ENCODE peak calls at places on chromosomes 13 and 19, in six cellular contexts. One of them, this sample, is unnamed.

GRCh38 chr19:43438291-43439162 is 23.8 kb downstream of the TEX101 start:
- DNase-seq in transverse colon: peak; percentile 45
- DNase-seq in heart right ventricle: peak; percentile 74
- DNase-seq in A673: peak; percentile 92
- DNase-seq in upper lobe of left lung: peak; percentile 29
- DNase-seq in uterus: peak; percentile 79
- DNase-seq in this sample: no peak

GRCh38 chr13:100428966-100429365 is 159.6 kb downstream of the GGACT start:
- DNase-seq in transverse colon: no peak
- DNase-seq in heart right ventricle: no peak
- DNase-seq in A673: no peak
- DNase-seq in upper lobe of left lung: no peak
- DNase-seq in uterus: no peak
- DNase-seq in this sample: no peak

GRCh38 chr19:58417071-58417470 is 8.6 kb downstream of the ZNF584 start:
- DNase-seq in transverse colon: no peak
- DNase-seq in heart right ventricle: no peak
- DNase-seq in A673: no peak
- DNase-seq in upper lobe of left lung: no peak
- DNase-seq in uterus: no peak
- DNase-seq in this sample: no peak

GRCh38 chr19:6416658-6417405 is 7.8 kb downstream of the KHSRP start:
- DNase-seq in transverse colon: no peak
- DNase-seq in heart right ventricle: no peak
- DNase-seq in A673: no peak
- DNase-seq in upper lobe of left lung: no peak
- DNase-seq in uterus: no peak
- DNase-seq in this sample: no peak

GRCh38 chr19:48060381-48060780 is 16.5 kb upstream of the CABP5 start:
- DNase-seq in transverse colon: no peak
- DNase-seq in heart right ventricle: no peak
- DNase-seq in A673: no peak
- DNase-seq in upper lobe of left lung: no peak
- DNase-seq in uterus: no peak
- DNase-seq in this sample: no peak

GRCh38 chr13:106569233-106570095 is 1.5 kb upstream of the ARGLU1 start:
- DNase-seq in transverse colon: no peak
- DNase-seq in heart right ventricle: no peak
- DNase-seq in A673: no peak
- DNase-seq in upper lobe of left lung: no peak
- DNase-seq in uterus: no peak
- DNase-seq in this sample: no peak

GRCh38 chr19:3358919-3359849 is 7.2 kb upstream of the NFIC start:
- DNase-seq in transverse colon: peak; percentile 78
- DNase-seq in heart right ventricle: peak; percentile 72
- DNase-seq in A673: peak; percentile 71
- DNase-seq in upper lobe of left lung: peak; percentile 57
- DNase-seq in uterus: peak; percentile 63
- DNase-seq in this sample: peak; percentile 59

GRCh38 chr19:55319786-55320185 is 5.4 kb downstream of the TMEM150B start:
- DNase-seq in transverse colon: no peak
- DNase-seq in heart right ventricle: peak; percentile 44
- DNase-seq in A673: peak; percentile 53
- DNase-seq in upper lobe of left lung: no peak
- DNase-seq in uterus: no peak
- DNase-seq in this sample: no peak

GRCh38 chr13:98285317-98285716 is 108.2 kb upstream of the RNF113B start:
- DNase-seq in transverse colon: no peak
- DNase-seq in heart right ventricle: no peak
- DNase-seq in A673: peak; percentile 78
- DNase-seq in upper lobe of left lung: no peak
- DNase-seq in uterus: no peak
- DNase-seq in this sample: no peak

GRCh38 chr19:10450853-10451609 is 30.7 kb downstream of the PDE4A start:
- DNase-seq in transverse colon: peak; percentile 93
- DNase-seq in heart right ventricle: no peak
- DNase-seq in A673: peak; percentile 60
- DNase-seq in upper lobe of left lung: no peak
- DNase-seq in uterus: no peak
- DNase-seq in this sample: no peak

GRCh38 chr13:34349091-34349722 is 531.3 kb downstream of the RFC3 start:
- DNase-seq in transverse colon: peak; percentile 25
- DNase-seq in heart right ventricle: peak; percentile 77
- DNase-seq in A673: no peak
- DNase-seq in upper lobe of left lung: no peak
- DNase-seq in uterus: peak; percentile 59
- DNase-seq in this sample: no peak

GRCh38 chr19:55369651-55370304 is 485 bp downstream of the IL11 start:
- DNase-seq in transverse colon: no peak
- DNase-seq in heart right ventricle: no peak
- DNase-seq in A673: peak; percentile 77
- DNase-seq in upper lobe of left lung: no peak
- DNase-seq in uterus: no peak
- DNase-seq in this sample: no peak

GRCh38 chr13:75305057-75305456 is 176.9 kb downstream of the TBC1D4 start:
- DNase-seq in transverse colon: no peak
- DNase-seq in heart right ventricle: peak; percentile 68
- DNase-seq in A673: peak; percentile 14
- DNase-seq in upper lobe of left lung: no peak
- DNase-seq in uterus: no peak
- DNase-seq in this sample: no peak

GRCh38 chr13:109211616-109212015 is 574.8 kb downstream of the IRS2 start:
- DNase-seq in transverse colon: no peak
- DNase-seq in heart right ventricle: no peak
- DNase-seq in A673: peak; percentile 60
- DNase-seq in upper lobe of left lung: no peak
- DNase-seq in uterus: no peak
- DNase-seq in this sample: no peak

GRCh38 chr19:17496337-17496997 is 15.0 kb upstream of the PGLS start:
- DNase-seq in transverse colon: peak; percentile 81
- DNase-seq in heart right ventricle: peak; percentile 62
- DNase-seq in A673: peak; percentile 82
- DNase-seq in upper lobe of left lung: peak; percentile 88
- DNase-seq in uterus: peak; percentile 40
- DNase-seq in this sample: peak; percentile 69

GRCh38 chr19:57558525-57558924 is 1.1 kb downstream of the ZNF550 start:
- DNase-seq in transverse colon: no peak
- DNase-seq in heart right ventricle: no peak
- DNase-seq in A673: peak; percentile 23
- DNase-seq in upper lobe of left lung: no peak
- DNase-seq in uterus: no peak
- DNase-seq in this sample: no peak

GRCh38 chr19:19280561-19280960 is 7.5 kb upstream of the TM6SF2 start:
- DNase-seq in transverse colon: no peak
- DNase-seq in heart right ventricle: no peak
- DNase-seq in A673: no peak
- DNase-seq in upper lobe of left lung: no peak
- DNase-seq in uterus: no peak
- DNase-seq in this sample: no peak

GRCh38 chr13:53782400-53783030 is 753.9 kb downstream of the OLFM4 start:
- DNase-seq in transverse colon: no peak
- DNase-seq in heart right ventricle: peak; percentile 5
- DNase-seq in A673: peak; percentile 77
- DNase-seq in upper lobe of left lung: no peak
- DNase-seq in uterus: no peak
- DNase-seq in this sample: no peak

GRCh38 chr13:99379856-99380255 is 72.7 kb upstream of the GPR183 start:
- DNase-seq in transverse colon: no peak
- DNase-seq in heart right ventricle: no peak
- DNase-seq in A673: no peak
- DNase-seq in upper lobe of left lung: no peak
- DNase-seq in uterus: no peak
- DNase-seq in this sample: no peak

GRCh38 chr19:21910318-21910717 is 74.3 kb upstream of the ZNF43 start:
- DNase-seq in transverse colon: no peak
- DNase-seq in heart right ventricle: no peak
- DNase-seq in A673: no peak
- DNase-seq in upper lobe of left lung: no peak
- DNase-seq in uterus: no peak
- DNase-seq in this sample: no peak

GRCh38 chr13:34025746-34026145 is 207.8 kb downstream of the RFC3 start:
- DNase-seq in transverse colon: no peak
- DNase-seq in heart right ventricle: no peak
- DNase-seq in A673: no peak
- DNase-seq in upper lobe of left lung: no peak
- DNase-seq in uterus: no peak
- DNase-seq in this sample: no peak

GRCh38 chr13:68970532-68970931 is 1137.1 kb upstream of the ATXN8OS start:
- DNase-seq in transverse colon: no peak
- DNase-seq in heart right ventricle: no peak
- DNase-seq in A673: no peak
- DNase-seq in upper lobe of left lung: no peak
- DNase-seq in uterus: no peak
- DNase-seq in this sample: no peak

GRCh38 chr19:55526216-55527196 is 10.4 kb downstream of the SBK2 start:
- DNase-seq in transverse colon: peak; percentile 80
- DNase-seq in heart right ventricle: peak; percentile 72
- DNase-seq in A673: peak; percentile 21
- DNase-seq in upper lobe of left lung: peak; percentile 50
- DNase-seq in uterus: peak; percentile 51
- DNase-seq in this sample: no peak

GRCh38 chr13:25473864-25474263 is 102.1 kb downstream of the ATP8A2 start:
- DNase-seq in transverse colon: no peak
- DNase-seq in heart right ventricle: no peak
- DNase-seq in A673: no peak
- DNase-seq in upper lobe of left lung: no peak
- DNase-seq in uterus: no peak
- DNase-seq in this sample: no peak

GRCh38 chr13:90760639-90761038 is 586.8 kb upstream of the MIR17HG start:
- DNase-seq in transverse colon: no peak
- DNase-seq in heart right ventricle: no peak
- DNase-seq in A673: no peak
- DNase-seq in upper lobe of left lung: no peak
- DNase-seq in uterus: no peak
- DNase-seq in this sample: no peak

GRCh38 chr13:26132756-26133155 is 80.9 kb upstream of the SHISA2 start:
- DNase-seq in transverse colon: no peak
- DNase-seq in heart right ventricle: no peak
- DNase-seq in A673: peak; percentile 42
- DNase-seq in upper lobe of left lung: no peak
- DNase-seq in uterus: no peak
- DNase-seq in this sample: no peak

GRCh38 chr19:34904521-34904845 is 22.2 kb upstream of the ZNF30 start:
- DNase-seq in transverse colon: no peak
- DNase-seq in heart right ventricle: no peak
- DNase-seq in A673: no peak
- DNase-seq in upper lobe of left lung: no peak
- DNase-seq in uterus: no peak
- DNase-seq in this sample: no peak

DNA sequence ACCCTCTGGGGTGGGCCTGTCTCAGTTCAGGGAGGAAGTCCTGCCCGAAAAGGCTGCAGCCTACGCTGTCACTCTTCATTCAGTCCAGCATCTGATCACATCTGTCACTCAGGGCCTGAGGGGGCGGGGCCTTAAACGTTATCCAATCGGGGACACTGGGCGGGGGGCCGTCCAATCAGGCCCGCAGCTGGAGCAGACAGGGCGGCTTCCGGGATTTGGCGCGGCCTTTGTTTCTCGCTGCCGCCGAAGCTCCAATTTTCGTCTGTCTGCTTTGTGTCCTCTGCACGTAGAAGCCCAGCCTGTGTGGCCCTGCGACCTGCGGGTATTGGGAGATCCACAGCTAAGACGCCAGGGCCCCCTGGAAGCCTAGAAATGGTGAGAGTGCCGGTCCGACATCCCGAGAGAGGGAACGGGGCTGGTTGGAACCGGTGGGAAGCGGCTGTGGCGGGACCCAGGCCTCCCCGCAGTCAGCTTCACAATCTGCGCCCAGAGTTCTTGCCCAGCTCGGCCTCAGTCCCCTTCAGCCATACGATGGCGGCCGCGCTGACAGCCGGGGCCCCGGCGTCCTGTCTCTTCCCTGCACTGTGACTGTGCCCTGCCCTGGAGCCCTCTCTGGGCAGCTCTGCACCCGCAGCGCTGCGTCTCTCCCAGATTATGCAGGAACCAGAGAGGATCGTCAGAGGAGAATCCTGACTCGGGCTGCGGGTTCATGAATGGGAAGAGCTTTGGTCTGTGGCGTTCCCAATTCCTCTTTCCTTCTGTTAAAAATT is at the start of gene ZNF730:
- DNase-seq in transverse colon: peak; percentile 14
- DNase-seq in heart right ventricle: peak; percentile 91
- DNase-seq in A673: peak; percentile 65
- DNase-seq in upper lobe of left lung: peak; percentile 23
- DNase-seq in uterus: peak; percentile 18
- DNase-seq in this sample: no peak
- H3K27ac ChIP-seq in transverse colon: no peak within 1 kb of the TSS
- H3K27ac ChIP-seq in heart right ventricle: no peak within 1 kb of the TSS
- H3K27ac ChIP-seq in A673: peak within 1 kb of the TSS; percentile 66
- H3K27ac ChIP-seq in upper lobe of left lung: no peak within 1 kb of the TSS
- H3K27ac ChIP-seq in uterus: no peak within 1 kb of the TSS
- H3K27ac ChIP-seq in this sample: no peak within 1 kb of the TSS

GRCh38 chr19:36090930-36091695 is 19.8 kb upstream of the OVOL3 start:
- DNase-seq in transverse colon: no peak
- DNase-seq in heart right ventricle: no peak
- DNase-seq in A673: no peak
- DNase-seq in upper lobe of left lung: no peak
- DNase-seq in uterus: no peak
- DNase-seq in this sample: no peak
- H3K36me3 ChIP-seq in transverse colon: no peaks in the 10 kb centered on the region
- H3K36me3 ChIP-seq in heart right ventricle: no peaks in the 10 kb centered on the region
- H3K36me3 ChIP-seq in A673: peaks cover 55% of the 10 kb centered on the region
- H3K36me3 ChIP-seq in upper lobe of left lung: no peaks in the 10 kb centered on the region
- H3K36me3 ChIP-seq in uterus: no peaks in the 10 kb centered on the region
- H3K36me3 ChIP-seq in this sample: no peaks in the 10 kb centered on the region

DNA sequence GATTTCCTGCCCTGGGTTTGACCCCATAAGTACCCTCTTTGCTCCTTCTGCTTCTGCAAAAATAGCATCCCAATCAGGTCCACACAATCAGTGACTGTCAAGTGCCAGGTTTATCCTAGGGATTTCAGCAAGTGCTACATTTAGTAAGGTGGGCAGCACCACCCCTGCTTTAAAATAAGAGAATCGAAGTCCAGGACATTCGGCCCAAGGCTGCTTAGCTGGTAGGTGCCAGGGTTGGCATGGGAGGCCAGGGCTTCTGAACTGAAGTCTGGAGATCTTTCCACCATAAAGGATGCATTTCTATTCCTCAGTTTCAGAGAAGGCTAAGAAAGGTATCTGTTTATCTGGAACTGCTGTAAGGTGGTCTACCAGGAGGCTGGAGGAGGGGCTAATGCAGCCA is 408.3 kb downstream of the ZNF536 start:
- DNase-seq in transverse colon: no peak
- DNase-seq in heart right ventricle: no peak
- DNase-seq in A673: no peak
- DNase-seq in upper lobe of left lung: no peak
- DNase-seq in uterus: no peak
- DNase-seq in this sample: no peak
- H3K27ac ChIP-seq in transverse colon: no peak overlapping the region
- H3K27ac ChIP-seq in heart right ventricle: no peak overlapping the region
- H3K27ac ChIP-seq in A673: peak overlapping the region; percentile 97
- H3K27ac ChIP-seq in upper lobe of left lung: no peak overlapping the region
- H3K27ac ChIP-seq in uterus: no peak overlapping the region
- H3K27ac ChIP-seq in this sample: no peak overlapping the region

DNA sequence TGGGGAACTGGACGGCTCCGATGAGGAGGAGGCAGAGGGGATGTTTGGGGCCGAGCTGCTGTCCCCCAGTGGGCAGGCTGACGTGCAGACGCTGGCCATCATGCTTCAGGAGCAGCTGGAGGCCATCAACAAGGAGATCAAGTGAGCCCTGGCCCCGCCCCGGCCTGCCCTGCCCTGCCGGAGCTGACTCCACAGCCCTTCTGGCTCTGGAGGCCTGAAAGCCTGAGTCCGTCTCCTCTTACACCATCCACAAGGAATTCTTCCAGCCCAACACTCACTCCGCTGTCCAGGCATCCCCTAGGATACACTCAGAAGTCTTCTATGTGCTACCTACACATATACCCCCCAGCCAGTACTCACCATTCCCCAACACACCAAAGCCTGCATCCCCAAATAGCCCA is 17.4 kb downstream of the PPFIA3 start:
- DNase-seq in transverse colon: peak; percentile 54
- DNase-seq in heart right ventricle: peak; percentile 79
- DNase-seq in A673: no peak
- DNase-seq in upper lobe of left lung: peak; percentile 35
- DNase-seq in uterus: no peak
- DNase-seq in this sample: no peak
- H3K36me3 ChIP-seq in transverse colon: no peaks in the 10 kb centered on the region
- H3K36me3 ChIP-seq in heart right ventricle: no peaks in the 10 kb centered on the region
- H3K36me3 ChIP-seq in A673: peaks cover 24% of the 10 kb centered on the region
- H3K36me3 ChIP-seq in upper lobe of left lung: no peaks in the 10 kb centered on the region
- H3K36me3 ChIP-seq in uterus: no peaks in the 10 kb centered on the region
- H3K36me3 ChIP-seq in this sample: no peaks in the 10 kb centered on the region